ENCODE peak calls at places on chromosomes 12 and 14, in seven cellular contexts. One of them, this sample, is unnamed.

GRCh38 chr12:60205500-60205899 is 609.7 kb downstream of the SLC16A7 start:
- DNase-seq in NCI-H1092: no peak
- DNase-seq in NCI-H2029: no peak
- DNase-seq in SK-MEL-5: peak
- DNase-seq in nucleus accumbens: no peak
- DNase-seq in right lobe of liver: no peak
- DNase-seq in stimulated activated effector memory CD8-positive, alpha-beta T cell treated with anti-CD3 and anti-CD28 coated beads, Interleukin-12 subunit alpha, Interleukin-12 subunit beta, amount 100 ng/mL, for 72 hours: no peak
- DNase-seq in this sample: no peak

GRCh38 chr12:93126069-93126474 is 197.0 kb upstream of the EEA1 start:
- DNase-seq in right lobe of liver: no peak
- DNase-seq in NCI-H2029: no peak
- DNase-seq in stimulated activated effector memory CD8-positive, alpha-beta T cell treated with anti-CD3 and anti-CD28 coated beads, Interleukin-12 subunit alpha, Interleukin-12 subunit beta, amount 100 ng/mL, for 72 hours: no peak
- DNase-seq in nucleus accumbens: no peak
- DNase-seq in NCI-H1092: no peak
- DNase-seq in SK-MEL-5: no peak
- DNase-seq in this sample: no peak

GRCh38 chr14:75223664-75224154 is 47.3 kb upstream of the TMED10 start:
- DNase-seq in stimulated activated effector memory CD8-positive, alpha-beta T cell treated with anti-CD3 and anti-CD28 coated beads, Interleukin-12 subunit alpha, Interleukin-12 subunit beta, amount 100 ng/mL, for 72 hours: no peak
- DNase-seq in nucleus accumbens: peak
- DNase-seq in right lobe of liver: no peak
- DNase-seq in NCI-H1092: no peak
- DNase-seq in NCI-H2029: peak
- DNase-seq in SK-MEL-5: no peak
- DNase-seq in this sample: peak

GRCh38 chr14:52724360-52724644 is 5.7 kb upstream of the STYX start:
- DNase-seq in SK-MEL-5: no peak
- DNase-seq in right lobe of liver: no peak
- DNase-seq in nucleus accumbens: no peak
- DNase-seq in NCI-H2029: no peak
- DNase-seq in stimulated activated effector memory CD8-positive, alpha-beta T cell treated with anti-CD3 and anti-CD28 coated beads, Interleukin-12 subunit alpha, Interleukin-12 subunit beta, amount 100 ng/mL, for 72 hours: no peak
- DNase-seq in NCI-H1092: no peak
- DNase-seq in this sample: no peak

GRCh38 chr12:113625499-113625898 is 153.8 kb upstream of the LHX5 start:
- DNase-seq in SK-MEL-5: no peak
- DNase-seq in NCI-H2029: no peak
- DNase-seq in nucleus accumbens: no peak
- DNase-seq in right lobe of liver: no peak
- DNase-seq in NCI-H1092: no peak
- DNase-seq in stimulated activated effector memory CD8-positive, alpha-beta T cell treated with anti-CD3 and anti-CD28 coated beads, Interleukin-12 subunit alpha, Interleukin-12 subunit beta, amount 100 ng/mL, for 72 hours: no peak
- DNase-seq in this sample: no peak

GRCh38 chr12:31118831-31119530 is 45.3 kb downstream of the DDX11 start:
- DNase-seq in NCI-H1092: peak
- DNase-seq in right lobe of liver: peak
- DNase-seq in nucleus accumbens: no peak
- DNase-seq in stimulated activated effector memory CD8-positive, alpha-beta T cell treated with anti-CD3 and anti-CD28 coated beads, Interleukin-12 subunit alpha, Interleukin-12 subunit beta, amount 100 ng/mL, for 72 hours: no peak
- DNase-seq in NCI-H2029: peak
- DNase-seq in SK-MEL-5: peak
- DNase-seq in this sample: no peak

GRCh38 chr14:21924479-21924878 is 250.9 kb upstream of the OR4E1 start:
- DNase-seq in NCI-H1092: no peak
- DNase-seq in stimulated activated effector memory CD8-positive, alpha-beta T cell treated with anti-CD3 and anti-CD28 coated beads, Interleukin-12 subunit alpha, Interleukin-12 subunit beta, amount 100 ng/mL, for 72 hours: no peak
- DNase-seq in nucleus accumbens: no peak
- DNase-seq in right lobe of liver: no peak
- DNase-seq in NCI-H2029: no peak
- DNase-seq in SK-MEL-5: no peak
- DNase-seq in this sample: no peak

GRCh38 chr12:106062693-106063092 is 76.1 kb downstream of the NUAK1 start:
- DNase-seq in SK-MEL-5: peak
- DNase-seq in right lobe of liver: no peak
- DNase-seq in NCI-H2029: no peak
- DNase-seq in stimulated activated effector memory CD8-positive, alpha-beta T cell treated with anti-CD3 and anti-CD28 coated beads, Interleukin-12 subunit alpha, Interleukin-12 subunit beta, amount 100 ng/mL, for 72 hours: no peak
- DNase-seq in nucleus accumbens: no peak
- DNase-seq in NCI-H1092: no peak
- DNase-seq in this sample: no peak

GRCh38 chr14:28635387-28635786 is 131.2 kb upstream of the FOXG1 start:
- DNase-seq in NCI-H1092: peak
- DNase-seq in nucleus accumbens: no peak
- DNase-seq in right lobe of liver: no peak
- DNase-seq in stimulated activated effector memory CD8-positive, alpha-beta T cell treated with anti-CD3 and anti-CD28 coated beads, Interleukin-12 subunit alpha, Interleukin-12 subunit beta, amount 100 ng/mL, for 72 hours: no peak
- DNase-seq in NCI-H2029: no peak
- DNase-seq in SK-MEL-5: peak
- DNase-seq in this sample: peak

GRCh38 chr12:98352218-98352811 is 163.1 kb upstream of the TMPO start:
- DNase-seq in NCI-H2029: no peak
- DNase-seq in nucleus accumbens: no peak
- DNase-seq in right lobe of liver: no peak
- DNase-seq in NCI-H1092: no peak
- DNase-seq in SK-MEL-5: no peak
- DNase-seq in stimulated activated effector memory CD8-positive, alpha-beta T cell treated with anti-CD3 and anti-CD28 coated beads, Interleukin-12 subunit alpha, Interleukin-12 subunit beta, amount 100 ng/mL, for 72 hours: no peak
- DNase-seq in this sample: no peak

GRCh38 chr12:114069507-114069906 is 103.4 kb upstream of the RBM19 start:
- DNase-seq in NCI-H2029: no peak
- DNase-seq in nucleus accumbens: no peak
- DNase-seq in stimulated activated effector memory CD8-positive, alpha-beta T cell treated with anti-CD3 and anti-CD28 coated beads, Interleukin-12 subunit alpha, Interleukin-12 subunit beta, amount 100 ng/mL, for 72 hours: no peak
- DNase-seq in NCI-H1092: no peak
- DNase-seq in SK-MEL-5: no peak
- DNase-seq in right lobe of liver: no peak
- DNase-seq in this sample: no peak

GRCh38 chr14:23399136-23399535 is 8.9 kb downstream of the MYH6 start:
- DNase-seq in NCI-H1092: no peak
- DNase-seq in SK-MEL-5: no peak
- DNase-seq in right lobe of liver: no peak
- DNase-seq in NCI-H2029: peak
- DNase-seq in stimulated activated effector memory CD8-positive, alpha-beta T cell treated with anti-CD3 and anti-CD28 coated beads, Interleukin-12 subunit alpha, Interleukin-12 subunit beta, amount 100 ng/mL, for 72 hours: no peak
- DNase-seq in nucleus accumbens: no peak
- DNase-seq in this sample: no peak

GRCh38 chr12:2319136-2319535 is 266.3 kb downstream of the CACNA1C start:
- DNase-seq in right lobe of liver: no peak
- DNase-seq in NCI-H2029: no peak
- DNase-seq in NCI-H1092: no peak
- DNase-seq in nucleus accumbens: no peak
- DNase-seq in stimulated activated effector memory CD8-positive, alpha-beta T cell treated with anti-CD3 and anti-CD28 coated beads, Interleukin-12 subunit alpha, Interleukin-12 subunit beta, amount 100 ng/mL, for 72 hours: no peak
- DNase-seq in SK-MEL-5: no peak
- DNase-seq in this sample: no peak

GRCh38 chr12:127083028-127083949 is 1183.7 kb upstream of the TMEM132C start:
- DNase-seq in NCI-H1092: peak
- DNase-seq in SK-MEL-5: peak
- DNase-seq in NCI-H2029: peak
- DNase-seq in stimulated activated effector memory CD8-positive, alpha-beta T cell treated with anti-CD3 and anti-CD28 coated beads, Interleukin-12 subunit alpha, Interleukin-12 subunit beta, amount 100 ng/mL, for 72 hours: no peak
- DNase-seq in nucleus accumbens: no peak
- DNase-seq in right lobe of liver: no peak
- DNase-seq in this sample: peak

GRCh38 chr12:57822392-57823130 is 4.0 kb upstream of the AVIL start:
- DNase-seq in NCI-H2029: no peak
- DNase-seq in SK-MEL-5: no peak
- DNase-seq in right lobe of liver: no peak
- DNase-seq in NCI-H1092: no peak
- DNase-seq in nucleus accumbens: no peak
- DNase-seq in stimulated activated effector memory CD8-positive, alpha-beta T cell treated with anti-CD3 and anti-CD28 coated beads, Interleukin-12 subunit alpha, Interleukin-12 subunit beta, amount 100 ng/mL, for 72 hours: no peak
- DNase-seq in this sample: no peak

GRCh38 chr12:85310456-85311076 is 30.5 kb downstream of the ALX1 start:
- DNase-seq in NCI-H2029: no peak
- DNase-seq in right lobe of liver: no peak
- DNase-seq in NCI-H1092: no peak
- DNase-seq in nucleus accumbens: no peak
- DNase-seq in stimulated activated effector memory CD8-positive, alpha-beta T cell treated with anti-CD3 and anti-CD28 coated beads, Interleukin-12 subunit alpha, Interleukin-12 subunit beta, amount 100 ng/mL, for 72 hours: no peak
- DNase-seq in SK-MEL-5: peak
- DNase-seq in this sample: no peak

GRCh38 chr14:58298477-58298879 is at the start of gene ARID4A:
- DNase-seq in right lobe of liver: peak
- DNase-seq in NCI-H1092: no peak
- DNase-seq in NCI-H2029: peak
- DNase-seq in nucleus accumbens: peak
- DNase-seq in stimulated activated effector memory CD8-positive, alpha-beta T cell treated with anti-CD3 and anti-CD28 coated beads, Interleukin-12 subunit alpha, Interleukin-12 subunit beta, amount 100 ng/mL, for 72 hours: peak
- DNase-seq in SK-MEL-5: no peak
- DNase-seq in this sample: no peak

GRCh38 chr12:19485240-19485639 is 45.9 kb downstream of the AEBP2 start:
- DNase-seq in SK-MEL-5: no peak
- DNase-seq in NCI-H1092: no peak
- DNase-seq in stimulated activated effector memory CD8-positive, alpha-beta T cell treated with anti-CD3 and anti-CD28 coated beads, Interleukin-12 subunit alpha, Interleukin-12 subunit beta, amount 100 ng/mL, for 72 hours: no peak
- DNase-seq in nucleus accumbens: no peak
- DNase-seq in right lobe of liver: no peak
- DNase-seq in NCI-H2029: no peak
- DNase-seq in this sample: no peak

GRCh38 chr14:58193542-58193941 is 6.4 kb upstream of the ACTR10 start:
- DNase-seq in stimulated activated effector memory CD8-positive, alpha-beta T cell treated with anti-CD3 and anti-CD28 coated beads, Interleukin-12 subunit alpha, Interleukin-12 subunit beta, amount 100 ng/mL, for 72 hours: no peak
- DNase-seq in SK-MEL-5: no peak
- DNase-seq in right lobe of liver: no peak
- DNase-seq in NCI-H2029: peak
- DNase-seq in nucleus accumbens: no peak
- DNase-seq in NCI-H1092: no peak
- DNase-seq in this sample: no peak

GRCh38 chr14:95445676-95446075 is 70.8 kb downstream of the SYNE3 start:
- DNase-seq in NCI-H2029: no peak
- DNase-seq in stimulated activated effector memory CD8-positive, alpha-beta T cell treated with anti-CD3 and anti-CD28 coated beads, Interleukin-12 subunit alpha, Interleukin-12 subunit beta, amount 100 ng/mL, for 72 hours: no peak
- DNase-seq in right lobe of liver: no peak
- DNase-seq in nucleus accumbens: no peak
- DNase-seq in NCI-H1092: peak
- DNase-seq in SK-MEL-5: no peak
- DNase-seq in this sample: no peak

GRCh38 chr12:132367401-132367851 is 38.0 kb upstream of the GALNT9 start:
- DNase-seq in stimulated activated effector memory CD8-positive, alpha-beta T cell treated with anti-CD3 and anti-CD28 coated beads, Interleukin-12 subunit alpha, Interleukin-12 subunit beta, amount 100 ng/mL, for 72 hours: no peak
- DNase-seq in SK-MEL-5: no peak
- DNase-seq in right lobe of liver: no peak
- DNase-seq in NCI-H1092: no peak
- DNase-seq in nucleus accumbens: no peak
- DNase-seq in NCI-H2029: no peak
- DNase-seq in this sample: no peak

GRCh38 chr12:47887529-47887928 is 17.3 kb downstream of the VDR start:
- DNase-seq in right lobe of liver: no peak
- DNase-seq in nucleus accumbens: no peak
- DNase-seq in NCI-H2029: no peak
- DNase-seq in stimulated activated effector memory CD8-positive, alpha-beta T cell treated with anti-CD3 and anti-CD28 coated beads, Interleukin-12 subunit alpha, Interleukin-12 subunit beta, amount 100 ng/mL, for 72 hours: no peak
- DNase-seq in NCI-H1092: no peak
- DNase-seq in SK-MEL-5: no peak
- DNase-seq in this sample: no peak

GRCh38 chr14:31939934-31940333 is 137.2 kb upstream of the ARHGAP5 start:
- DNase-seq in right lobe of liver: no peak
- DNase-seq in SK-MEL-5: no peak
- DNase-seq in NCI-H2029: no peak
- DNase-seq in nucleus accumbens: no peak
- DNase-seq in NCI-H1092: peak
- DNase-seq in stimulated activated effector memory CD8-positive, alpha-beta T cell treated with anti-CD3 and anti-CD28 coated beads, Interleukin-12 subunit alpha, Interleukin-12 subunit beta, amount 100 ng/mL, for 72 hours: no peak
- DNase-seq in this sample: no peak

GRCh38 chr14:105497671-105498429 is 6.8 kb downstream of the TEDC1 start:
- DNase-seq in stimulated activated effector memory CD8-positive, alpha-beta T cell treated with anti-CD3 and anti-CD28 coated beads, Interleukin-12 subunit alpha, Interleukin-12 subunit beta, amount 100 ng/mL, for 72 hours: no peak
- DNase-seq in NCI-H2029: no peak
- DNase-seq in SK-MEL-5: no peak
- DNase-seq in right lobe of liver: peak
- DNase-seq in nucleus accumbens: no peak
- DNase-seq in NCI-H1092: no peak
- DNase-seq in this sample: no peak

GRCh38 chr14:91154851-91155625 is 41.2 kb downstream of the DGLUCY start:
- DNase-seq in NCI-H2029: peak
- DNase-seq in right lobe of liver: no peak
- DNase-seq in NCI-H1092: peak
- DNase-seq in stimulated activated effector memory CD8-positive, alpha-beta T cell treated with anti-CD3 and anti-CD28 coated beads, Interleukin-12 subunit alpha, Interleukin-12 subunit beta, amount 100 ng/mL, for 72 hours: peak
- DNase-seq in SK-MEL-5: no peak
- DNase-seq in nucleus accumbens: no peak
- DNase-seq in this sample: no peak

GRCh38 chr12:4775936-4776335 is 55.7 kb downstream of the GALNT8 start:
- DNase-seq in NCI-H1092: no peak
- DNase-seq in nucleus accumbens: no peak
- DNase-seq in stimulated activated effector memory CD8-positive, alpha-beta T cell treated with anti-CD3 and anti-CD28 coated beads, Interleukin-12 subunit alpha, Interleukin-12 subunit beta, amount 100 ng/mL, for 72 hours: no peak
- DNase-seq in NCI-H2029: no peak
- DNase-seq in right lobe of liver: no peak
- DNase-seq in SK-MEL-5: peak
- DNase-seq in this sample: peak